ENCODE peak calls at places on chromosomes 12 and 14, in eight cellular contexts. R is nephron progenitor cell, I is SK-N-SH, A is fibroblast of mammary gland, Y is H1, U is MCF 10A, M is psoas muscle, L is GM10248. S is an unnamed sample.

GRCh38 chr14:58272589-58273372 is 25.6 kb upstream of the ARID4A start:
- DNase-seq in A (peak), R (no peak), I (no peak), M (no peak), Y (no peak), L (no peak), U (peak), S (no peak)

GRCh38 chr12:56104815-56105476 is 587 bp downstream of the PA2G4 start:
- DNase-seq in Y (no peak), M (peak), U (peak), I (peak), A (peak), R (peak), L (no peak), S (no peak)

GRCh38 chr14:103537175-103537990 is 8.4 kb downstream of the TRMT61A start:
- DNase-seq in U (no peak), R (no peak), I (no peak), A (peak), M (no peak), L (no peak), Y (no peak), S (no peak)

GRCh38 chr12:54932691-54933090 is 51.9 kb downstream of the TESPA1 start:
- DNase-seq in M (no peak), Y (no peak), A (peak), R (no peak), I (no peak), L (no peak), U (peak), S (no peak)

GRCh38 chr14:81927069-81927468 is 393.4 kb upstream of the SEL1L start:
- DNase-seq in Y (no peak), L (no peak), I (no peak), M (no peak), R (no peak), U (peak), A (no peak), S (no peak)

GRCh38 chr14:61430066-61430757 is 108.8 kb downstream of the PRKCH start:
- DNase-seq in Y (no peak), I (no peak), L (no peak), M (no peak), U (no peak), A (no peak), R (no peak), S (no peak)

GRCh38 chr12:17301544-17301943 is 695.6 kb upstream of the LMO3 start:
- DNase-seq in A (no peak), U (no peak), Y (no peak), R (no peak), L (no peak), I (no peak), M (no peak), S (no peak)

GRCh38 chr12:23585782-23586163 is 363.7 kb downstream of the SOX5 start:
- DNase-seq in A (no peak), L (no peak), U (no peak), R (no peak), I (no peak), M (no peak), Y (peak), S (no peak)

GRCh38 chr12:509494-509893 is 49.8 kb downstream of the B4GALNT3 start:
- DNase-seq in L (no peak), I (no peak), Y (no peak), M (no peak), A (no peak), U (peak), R (no peak), S (no peak)

GRCh38 chr12:32854716-32855115 is 41.9 kb downstream of the PKP2 start:
- DNase-seq in I (no peak), L (no peak), M (no peak), A (no peak), R (no peak), Y (no peak), U (no peak), S (no peak)

GRCh38 chr12:92075425-92075891 is 70.2 kb downstream of the BTG1 start:
- DNase-seq in Y (no peak), M (no peak), L (no peak), R (no peak), U (no peak), A (peak), I (no peak), S (no peak)

GRCh38 chr14:65103150-65103760 is 938 bp upstream of the MAX start:
- DNase-seq in I (peak), U (peak), A (peak), Y (no peak), M (no peak), L (no peak), R (no peak), S (no peak)
- TF ChIP-seq CTCF in I (no peak), U (no peak), A (peak), Y (no peak), M (no peak), L (peak), R (no peak), S (no peak)

DNA sequence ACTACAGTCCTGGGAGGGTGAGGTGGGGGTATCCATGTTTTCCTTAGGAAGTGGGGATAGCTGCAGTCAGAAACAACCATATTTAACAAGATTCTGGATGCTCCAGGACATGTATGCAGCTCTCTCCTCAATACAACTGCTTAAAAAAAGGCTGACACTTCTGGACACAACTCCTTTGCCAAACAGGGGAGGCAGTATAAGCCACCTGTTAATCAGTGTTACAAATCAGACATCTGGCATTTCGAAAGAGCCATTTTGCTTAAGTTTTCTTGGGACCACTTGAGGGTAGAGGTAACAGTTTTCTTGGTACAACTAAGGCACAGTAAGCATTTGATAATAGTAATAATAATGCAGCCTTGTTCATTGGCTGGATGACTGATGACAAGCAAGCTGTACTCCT is 47.1 kb downstream of the RPGRIP1 start:
- DNase-seq in A (peak), U (peak), R (no peak), I (no peak), L (no peak), Y (no peak), M (no peak), S (no peak)
- TF ChIP-seq CTCF in A (no peak), U (no peak), R (no peak), I (no peak), L (no peak), Y (no peak), M (no peak), S (no peak)

GRCh38 chr12:6750506-6750905 is 2.4 kb downstream of the MLF2 start:
- DNase-seq in Y (no peak), I (no peak), L (no peak), M (no peak), U (no peak), A (no peak), R (no peak), S (no peak)

GRCh38 chr12:6752931-6753771 is at the start of gene MLF2:
- DNase-seq in U (peak), A (peak), M (peak), R (peak), L (peak), I (peak), Y (peak), S (peak)

GRCh38 chr12:6753772-6754356 is 923 bp upstream of the MLF2 start:
- DNase-seq in M (no peak), Y (no peak), A (peak), I (no peak), L (no peak), R (peak), U (no peak), S (no peak)

GRCh38 chr12:6751767-6752166 is 1.2 kb downstream of the MLF2 start:
- DNase-seq in M (no peak), I (no peak), L (no peak), U (no peak), Y (no peak), A (no peak), R (no peak), S (no peak)

DNA sequence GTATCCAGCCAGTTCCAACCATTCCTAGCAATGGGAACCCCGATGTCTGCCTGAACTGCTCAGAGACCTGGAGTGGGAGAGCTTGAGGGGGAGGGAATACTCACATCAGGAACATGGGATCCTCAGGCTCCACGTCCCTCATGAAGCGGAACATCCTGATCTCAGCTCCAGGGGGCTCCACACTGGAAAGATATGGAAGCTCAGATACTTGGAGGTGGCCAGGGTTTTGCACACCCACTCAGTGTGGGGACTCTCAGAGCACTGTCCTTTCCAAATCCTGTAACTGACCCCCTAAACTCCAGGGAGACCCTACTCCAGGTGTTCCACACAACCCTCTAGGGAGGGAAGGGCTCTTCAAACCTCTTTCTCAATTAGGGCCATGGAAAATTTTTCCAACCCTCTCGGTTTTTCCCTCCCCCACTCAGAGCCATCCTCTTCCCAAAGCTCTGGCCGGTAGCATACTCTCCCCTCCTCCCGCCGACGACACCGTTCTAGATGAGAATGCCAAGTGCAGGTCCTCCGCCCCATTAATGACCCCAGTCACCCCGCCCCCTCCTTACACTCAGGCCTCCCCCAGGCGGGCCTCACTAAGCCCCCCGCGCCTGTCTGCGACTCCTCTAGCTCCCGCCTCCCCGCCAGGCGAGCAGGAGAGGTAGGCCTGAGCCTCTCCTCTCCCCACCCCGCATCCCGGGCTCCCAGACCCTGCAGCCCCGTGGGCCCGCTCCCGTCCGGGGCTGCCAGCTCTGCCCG is 585 bp downstream of the MLF2 start:
- DNase-seq in R (peak), A (peak), Y (no peak), I (peak), L (peak), M (no peak), U (peak), S (no peak)
- TF ChIP-seq CTCF in R (no peak), A (peak), Y (no peak), I (peak), L (no peak), M (peak), U (no peak), S (no peak)

DNA sequence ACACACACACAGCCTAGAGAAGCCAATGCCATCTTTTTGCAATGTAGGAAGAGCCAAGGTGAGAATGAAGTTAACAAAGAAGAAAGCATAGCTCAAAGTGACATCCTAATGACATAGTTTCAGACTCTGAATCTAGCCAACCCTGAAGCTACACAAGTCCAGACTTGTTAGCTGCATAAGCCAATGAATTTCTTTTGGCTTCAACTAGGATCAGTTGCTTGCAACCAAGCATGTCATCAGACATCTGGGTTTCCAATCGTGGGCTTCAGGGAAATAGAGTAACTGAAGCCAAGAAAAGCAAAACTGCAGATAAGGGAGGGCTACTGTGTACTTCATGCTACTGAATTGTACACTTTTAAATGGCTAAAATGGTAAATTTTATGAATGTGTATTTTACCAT is 4.4 kb upstream of the GPHN start:
- DNase-seq in U (peak), I (no peak), R (no peak), L (no peak), A (peak), Y (no peak), M (no peak), S (no peak)
- TF ChIP-seq CTCF in U (no peak), I (no peak), R (no peak), L (no peak), A (no peak), Y (no peak), M (no peak), S (no peak)